ENCODE peak calls at places on chromosome 16, in eight cellular contexts. One of them, this sample, is unnamed.

GRCh38 chr16:72371307-72372081 is 199.5 kb upstream of the PMFBP1 start:
- DNase-seq in GM12865: no peak
- DNase-seq in GM13977: no peak
- DNase-seq in GM12878: no peak
- DNase-seq in left lung: no peak
- DNase-seq in neural progenitor cell: peak; percentile 83
- DNase-seq in right atrium auricular region: no peak
- DNase-seq in tibial nerve: no peak
- DNase-seq in this sample: no peak

GRCh38 chr16:80197790-80198201 is 343.0 kb upstream of the DYNLRB2 start:
- DNase-seq in neural progenitor cell: no peak
- DNase-seq in right atrium auricular region: no peak
- DNase-seq in left lung: no peak
- DNase-seq in GM12878: no peak
- DNase-seq in GM12865: no peak
- DNase-seq in GM13977: no peak
- DNase-seq in tibial nerve: no peak
- DNase-seq in this sample: no peak

GRCh38 chr16:51024703-51025102 is 126.4 kb downstream of the SALL1 start:
- DNase-seq in left lung: no peak
- DNase-seq in neural progenitor cell: peak; percentile 32
- DNase-seq in tibial nerve: no peak
- DNase-seq in right atrium auricular region: no peak
- DNase-seq in GM12865: no peak
- DNase-seq in GM13977: no peak
- DNase-seq in GM12878: no peak
- DNase-seq in this sample: no peak

GRCh38 chr16:24255446-24256352 is at the start of gene CACNG3:
- DNase-seq in tibial nerve: no peak
- DNase-seq in right atrium auricular region: no peak
- DNase-seq in GM13977: peak; percentile 65
- DNase-seq in GM12865: peak; percentile 62
- DNase-seq in left lung: peak; percentile 78
- DNase-seq in GM12878: no peak
- DNase-seq in neural progenitor cell: peak; percentile 99
- DNase-seq in this sample: no peak

GRCh38 chr16:27446721-27447120 is 44.7 kb downstream of the IL21R start:
- DNase-seq in GM12865: peak; percentile 63
- DNase-seq in GM12878: no peak
- DNase-seq in right atrium auricular region: no peak
- DNase-seq in left lung: no peak
- DNase-seq in neural progenitor cell: no peak
- DNase-seq in tibial nerve: no peak
- DNase-seq in GM13977: no peak
- DNase-seq in this sample: no peak

GRCh38 chr16:48511071-48511540 is 98.9 kb downstream of the N4BP1 start:
- DNase-seq in tibial nerve: no peak
- DNase-seq in GM12865: no peak
- DNase-seq in GM12878: no peak
- DNase-seq in right atrium auricular region: no peak
- DNase-seq in left lung: no peak
- DNase-seq in neural progenitor cell: peak; percentile 25
- DNase-seq in GM13977: no peak
- DNase-seq in this sample: no peak

GRCh38 chr16:24322106-24322505 is 66.0 kb downstream of the CACNG3 start:
- DNase-seq in GM12865: no peak
- DNase-seq in tibial nerve: no peak
- DNase-seq in neural progenitor cell: no peak
- DNase-seq in GM12878: no peak
- DNase-seq in GM13977: no peak
- DNase-seq in left lung: no peak
- DNase-seq in right atrium auricular region: no peak
- DNase-seq in this sample: no peak

GRCh38 chr16:89616576-89617437 is 3.4 kb downstream of the DPEP1 start:
- DNase-seq in neural progenitor cell: no peak
- DNase-seq in left lung: no peak
- DNase-seq in tibial nerve: no peak
- DNase-seq in GM12865: no peak
- DNase-seq in GM13977: no peak
- DNase-seq in GM12878: no peak
- DNase-seq in right atrium auricular region: no peak
- DNase-seq in this sample: no peak

GRCh38 chr16:74455213-74455612 is 33.9 kb upstream of the CLEC18B start:
- DNase-seq in GM13977: no peak
- DNase-seq in right atrium auricular region: no peak
- DNase-seq in GM12878: no peak
- DNase-seq in left lung: no peak
- DNase-seq in GM12865: no peak
- DNase-seq in tibial nerve: no peak
- DNase-seq in neural progenitor cell: no peak
- DNase-seq in this sample: no peak

GRCh38 chr16:88536971-88537751 is 33.0 kb upstream of the ZC3H18 start:
- DNase-seq in neural progenitor cell: no peak
- DNase-seq in GM12865: no peak
- DNase-seq in left lung: peak; percentile 80
- DNase-seq in tibial nerve: no peak
- DNase-seq in GM12878: no peak
- DNase-seq in GM13977: no peak
- DNase-seq in right atrium auricular region: no peak
- DNase-seq in this sample: no peak
- TF ChIP-seq CTCF in neural progenitor cell: no peak
- TF ChIP-seq CTCF in GM12865: no peak
- TF ChIP-seq CTCF in left lung: no peak
- TF ChIP-seq CTCF in tibial nerve: no peak
- TF ChIP-seq CTCF in GM12878: no peak
- TF ChIP-seq CTCF in GM13977: no peak
- TF ChIP-seq CTCF in right atrium auricular region: no peak
- TF ChIP-seq CTCF in this sample: no peak

GRCh38 chr16:86833136-86833535 is 254.8 kb downstream of the FOXL1 start:
- DNase-seq in right atrium auricular region: no peak
- DNase-seq in neural progenitor cell: no peak
- DNase-seq in GM12865: no peak
- DNase-seq in GM13977: no peak
- DNase-seq in GM12878: no peak
- DNase-seq in left lung: no peak
- DNase-seq in tibial nerve: no peak
- DNase-seq in this sample: no peak

GRCh38 chr16:86836503-86837125 is 258.3 kb downstream of the FOXL1 start:
- DNase-seq in GM12865: no peak
- DNase-seq in GM12878: no peak
- DNase-seq in neural progenitor cell: no peak
- DNase-seq in tibial nerve: no peak
- DNase-seq in left lung: no peak
- DNase-seq in GM13977: no peak
- DNase-seq in right atrium auricular region: no peak
- DNase-seq in this sample: no peak

GRCh38 chr16:86835981-86836380 is 257.6 kb downstream of the FOXL1 start:
- DNase-seq in right atrium auricular region: no peak
- DNase-seq in GM12865: no peak
- DNase-seq in neural progenitor cell: no peak
- DNase-seq in tibial nerve: no peak
- DNase-seq in GM12878: no peak
- DNase-seq in GM13977: no peak
- DNase-seq in left lung: no peak
- DNase-seq in this sample: no peak

GRCh38 chr16:86831366-86831765 is 253.0 kb downstream of the FOXL1 start:
- DNase-seq in GM12878: no peak
- DNase-seq in GM12865: no peak
- DNase-seq in tibial nerve: no peak
- DNase-seq in left lung: no peak
- DNase-seq in GM13977: no peak
- DNase-seq in neural progenitor cell: no peak
- DNase-seq in right atrium auricular region: no peak
- DNase-seq in this sample: no peak

GRCh38 chr16:86834451-86835035 is 256.2 kb downstream of the FOXL1 start:
- DNase-seq in tibial nerve: no peak
- DNase-seq in GM12878: no peak
- DNase-seq in left lung: no peak
- DNase-seq in neural progenitor cell: peak; percentile 71
- DNase-seq in GM13977: no peak
- DNase-seq in right atrium auricular region: no peak
- DNase-seq in GM12865: no peak
- DNase-seq in this sample: no peak
- TF ChIP-seq CTCF in tibial nerve: no peak
- TF ChIP-seq CTCF in GM12878: no peak
- TF ChIP-seq CTCF in left lung: no peak
- TF ChIP-seq CTCF in neural progenitor cell: peak; percentile 54
- TF ChIP-seq CTCF in GM13977: no peak
- TF ChIP-seq CTCF in right atrium auricular region: no peak
- TF ChIP-seq CTCF in GM12865: no peak
- TF ChIP-seq CTCF in this sample: peak; percentile 54

GRCh38 chr16:29862383-29862883 is 593 bp downstream of the CDIPT start:
- DNase-seq in left lung: no peak
- DNase-seq in GM12865: peak; percentile 10
- DNase-seq in GM13977: no peak
- DNase-seq in neural progenitor cell: peak; percentile 63
- DNase-seq in right atrium auricular region: no peak
- DNase-seq in tibial nerve: no peak
- DNase-seq in GM12878: no peak
- DNase-seq in this sample: no peak
- TF ChIP-seq CTCF in left lung: no peak
- TF ChIP-seq CTCF in GM12865: no peak
- TF ChIP-seq CTCF in GM13977: peak; percentile 25
- TF ChIP-seq CTCF in neural progenitor cell: no peak
- TF ChIP-seq CTCF in right atrium auricular region: no peak
- TF ChIP-seq CTCF in tibial nerve: no peak
- TF ChIP-seq CTCF in GM12878: no peak
- TF ChIP-seq CTCF in this sample: peak; percentile 37

GRCh38 chr16:13767215-13767614 is 152.7 kb upstream of the ERCC4 start:
- DNase-seq in GM13977: no peak
- DNase-seq in GM12878: no peak
- DNase-seq in right atrium auricular region: no peak
- DNase-seq in GM12865: no peak
- DNase-seq in left lung: no peak
- DNase-seq in neural progenitor cell: peak; percentile 69
- DNase-seq in tibial nerve: no peak
- DNase-seq in this sample: no peak
- TF ChIP-seq CTCF in GM13977: peak; percentile 14
- TF ChIP-seq CTCF in GM12878: peak; percentile 28
- TF ChIP-seq CTCF in right atrium auricular region: no peak
- TF ChIP-seq CTCF in GM12865: no peak
- TF ChIP-seq CTCF in left lung: no peak
- TF ChIP-seq CTCF in neural progenitor cell: peak; percentile 72
- TF ChIP-seq CTCF in tibial nerve: no peak
- TF ChIP-seq CTCF in this sample: no peak

DNA sequence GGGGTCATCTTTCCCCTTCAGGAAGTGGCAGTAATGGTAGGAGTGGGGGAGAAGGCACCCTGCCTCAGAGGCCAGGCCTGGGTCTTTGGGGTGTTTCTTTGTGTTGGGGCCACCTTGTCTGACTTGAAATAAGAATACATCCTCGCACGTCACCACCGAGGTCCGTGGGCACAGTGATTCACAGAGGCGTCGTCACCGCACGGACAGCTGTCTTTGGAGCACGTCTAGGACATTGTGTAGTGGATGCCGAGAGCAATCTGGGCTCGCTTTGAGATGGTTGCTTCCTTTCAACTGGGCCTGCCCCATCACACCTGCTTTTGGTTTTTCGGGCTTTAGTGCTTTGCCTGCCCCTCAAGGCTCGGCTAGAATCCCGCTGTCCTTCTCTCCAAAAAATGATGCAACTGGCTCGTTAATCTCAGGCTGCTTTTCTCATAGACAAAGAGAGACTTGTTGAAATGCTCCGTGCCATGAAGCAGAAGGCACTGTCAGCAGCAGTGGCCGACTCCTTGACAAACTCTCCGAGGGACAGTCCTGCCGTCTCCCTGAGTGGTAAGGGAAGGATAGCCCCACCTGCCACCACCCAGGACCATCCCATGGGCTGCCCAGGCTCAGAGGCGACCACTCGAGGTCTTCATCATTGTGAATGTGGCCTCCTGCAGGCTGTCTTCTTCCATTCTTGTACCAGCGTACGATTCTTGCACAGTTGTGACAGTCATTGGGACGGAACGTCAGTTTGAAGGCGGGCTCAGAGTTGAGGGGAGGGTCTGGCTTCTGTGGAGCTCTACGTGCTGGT is 24.0 kb downstream of the GINS2 start:
- DNase-seq in GM12878: no peak
- DNase-seq in left lung: peak; percentile 47
- DNase-seq in GM12865: no peak
- DNase-seq in tibial nerve: no peak
- DNase-seq in GM13977: no peak
- DNase-seq in neural progenitor cell: no peak
- DNase-seq in right atrium auricular region: no peak
- DNase-seq in this sample: no peak
- TF ChIP-seq CTCF in GM12878: no peak
- TF ChIP-seq CTCF in left lung: no peak
- TF ChIP-seq CTCF in GM12865: no peak
- TF ChIP-seq CTCF in tibial nerve: no peak
- TF ChIP-seq CTCF in GM13977: no peak
- TF ChIP-seq CTCF in neural progenitor cell: no peak
- TF ChIP-seq CTCF in right atrium auricular region: no peak
- TF ChIP-seq CTCF in this sample: no peak

GRCh38 chr16:56604966-56605365 is 3.4 kb upstream of the MT2A start:
- DNase-seq in tibial nerve: no peak
- DNase-seq in right atrium auricular region: no peak
- DNase-seq in neural progenitor cell: no peak
- DNase-seq in left lung: no peak
- DNase-seq in GM13977: no peak
- DNase-seq in GM12865: no peak
- DNase-seq in GM12878: no peak
- DNase-seq in this sample: no peak

GRCh38 chr16:56603589-56603988 is 4.8 kb upstream of the MT2A start:
- DNase-seq in GM13977: no peak
- DNase-seq in GM12878: no peak
- DNase-seq in neural progenitor cell: peak; percentile 54
- DNase-seq in right atrium auricular region: no peak
- DNase-seq in left lung: no peak
- DNase-seq in GM12865: peak; percentile 25
- DNase-seq in tibial nerve: no peak
- DNase-seq in this sample: no peak

GRCh38 chr16:56601325-56601724 is 7.1 kb upstream of the MT2A start:
- DNase-seq in left lung: no peak
- DNase-seq in right atrium auricular region: no peak
- DNase-seq in GM13977: no peak
- DNase-seq in neural progenitor cell: peak; percentile 45
- DNase-seq in tibial nerve: no peak
- DNase-seq in GM12865: no peak
- DNase-seq in GM12878: no peak
- DNase-seq in this sample: no peak

GRCh38 chr16:56605475-56605874 is 2.9 kb upstream of the MT2A start:
- DNase-seq in neural progenitor cell: no peak
- DNase-seq in GM12865: no peak
- DNase-seq in GM12878: no peak
- DNase-seq in GM13977: no peak
- DNase-seq in left lung: no peak
- DNase-seq in tibial nerve: no peak
- DNase-seq in right atrium auricular region: no peak
- DNase-seq in this sample: no peak

GRCh38 chr16:56600398-56600999 is 7.9 kb upstream of the MT2A start:
- DNase-seq in GM13977: peak; percentile 63
- DNase-seq in neural progenitor cell: peak; percentile 61
- DNase-seq in tibial nerve: peak; percentile 49
- DNase-seq in right atrium auricular region: no peak
- DNase-seq in GM12878: no peak
- DNase-seq in left lung: no peak
- DNase-seq in GM12865: peak; percentile 51
- DNase-seq in this sample: no peak
- TF ChIP-seq CTCF in GM13977: peak; percentile 58
- TF ChIP-seq CTCF in neural progenitor cell: peak; percentile 76
- TF ChIP-seq CTCF in tibial nerve: peak; percentile 62
- TF ChIP-seq CTCF in right atrium auricular region: peak; percentile 69
- TF ChIP-seq CTCF in GM12878: peak; percentile 74
- TF ChIP-seq CTCF in left lung: peak; percentile 37
- TF ChIP-seq CTCF in GM12865: peak; percentile 61
- TF ChIP-seq CTCF in this sample: peak; percentile 69

This sample was measured in osteocyte.